ENCODE peak calls at places on chromosomes 7 and 10, in four cellular contexts. I is B cell, Y is osteoblast, J is psoas muscle. B is an unnamed sample.

GRCh38 chr7:92255308-92255707 is 9.5 kb downstream of the ANKIB1 start:
- DNase-seq in Y (peak; percentile 75), I (no peak), J (no peak), B (no peak)

GRCh38 chr10:76911184-76911583 is 726.4 kb downstream of the KCNMA1 start:
- DNase-seq in I (no peak), Y (no peak), J (no peak), B (no peak)

GRCh38 chr7:130944997-130945396 is 211.0 kb upstream of the KLF14 start:
- DNase-seq in Y (no peak), J (no peak), I (no peak), B (no peak)

GRCh38 chr10:73581912-73582311 is 9.2 kb downstream of the USP54 start:
- DNase-seq in Y (no peak), I (no peak), J (no peak), B (no peak)

GRCh38 chr7:1170741-1171501 is 10.9 kb upstream of the ZFAND2A start:
- DNase-seq in Y (no peak), I (no peak), J (no peak), B (no peak)

GRCh38 chr7:4549681-4550080 is 132.4 kb upstream of the FOXK1 start:
- DNase-seq in Y (no peak), I (no peak), J (peak; percentile 71), B (no peak)

GRCh38 chr10:43868362-43868672 is 219.6 kb upstream of the ZNF32 start:
- DNase-seq in Y (no peak), J (no peak), I (no peak), B (no peak)

GRCh38 chr10:77741746-77742145 is 104.1 kb upstream of the KCNMA1 start:
- DNase-seq in I (no peak), J (no peak), Y (peak; percentile 10), B (no peak)

GRCh38 chr10:59098811-59099452 is 77.5 kb upstream of the PHYHIPL start:
- DNase-seq in I (no peak), J (no peak), Y (peak; percentile 8), B (no peak)

GRCh38 chr7:110317699-110318265 is 773.1 kb upstream of the LRRN3 start:
- DNase-seq in I (no peak), J (no peak), Y (no peak), B (no peak)

GRCh38 chr10:85927952-85928677 is 438.5 kb downstream of the GRID1 start:
- DNase-seq in Y (no peak), I (no peak), J (no peak), B (no peak)

GRCh38 chr10:103710490-103710889 is 144.9 kb downstream of the SH3PXD2A start:
- DNase-seq in J (no peak), Y (no peak), I (no peak), B (no peak)

GRCh38 chr10:103709341-103709920 is 145.9 kb downstream of the SH3PXD2A start:
- DNase-seq in Y (peak; percentile 94), I (no peak), J (no peak), B (no peak)

GRCh38 chr10:103712146-103712545 is 143.2 kb downstream of the SH3PXD2A start:
- DNase-seq in I (no peak), J (peak; percentile 23), Y (no peak), B (no peak)

GRCh38 chr10:103712898-103713498 is 142.4 kb downstream of the SH3PXD2A start:
- DNase-seq in J (peak; percentile 87), I (peak; percentile 72), Y (peak; percentile 90), B (peak; percentile 84)

GRCh38 chr10:103711351-103711994 is 143.9 kb downstream of the SH3PXD2A start:
- DNase-seq in I (no peak), Y (peak; percentile 42), J (peak; percentile 26), B (no peak)
- TF ChIP-seq CTCF in I (no peak), Y (peak; percentile 27), J (no peak), B (no peak)

GRCh38 chr7:43753843-43754242 is 4.6 kb upstream of the BLVRA start:
- DNase-seq in Y (no peak), J (no peak), I (no peak), B (no peak)
- TF ChIP-seq CTCF in Y (no peak), J (no peak), I (no peak), B (no peak)

GRCh38 chr10:131240691-131241090 is 70.8 kb downstream of the TCERG1L start:
- DNase-seq in I (no peak), Y (peak; percentile 37), J (no peak), B (no peak)

GRCh38 chr10:131239926-131240325 is 71.6 kb downstream of the TCERG1L start:
- DNase-seq in I (no peak), J (no peak), Y (peak; percentile 53), B (no peak)

GRCh38 chr10:131244836-131245235 is 66.7 kb downstream of the TCERG1L start:
- DNase-seq in Y (peak; percentile 72), J (no peak), I (no peak), B (no peak)

GRCh38 chr10:131243076-131243475 is 68.4 kb downstream of the TCERG1L start:
- DNase-seq in J (no peak), Y (peak; percentile 64), I (no peak), B (no peak)

DNA sequence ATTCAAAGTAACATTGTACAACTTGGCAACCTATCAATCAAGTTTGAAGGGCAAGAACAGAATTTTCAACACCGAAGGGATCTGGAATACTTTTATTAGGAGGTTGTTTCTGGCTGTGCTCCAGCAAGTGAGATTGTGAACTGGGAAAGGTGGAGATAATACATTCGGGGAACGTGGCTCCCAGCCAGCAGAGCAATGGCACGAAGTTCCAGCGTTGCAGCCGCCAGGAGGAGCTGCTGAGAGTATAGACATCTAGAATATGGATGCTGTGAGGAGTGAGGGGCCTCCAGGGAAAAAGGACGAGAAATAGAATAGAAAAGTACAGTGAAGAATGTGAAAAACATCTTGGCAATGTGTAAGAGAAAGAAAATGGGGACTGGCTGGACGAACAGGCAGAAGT is 69.5 kb downstream of the TCERG1L start:
- DNase-seq in I (no peak), J (no peak), Y (peak; percentile 9), B (no peak)
- TF ChIP-seq CTCF in I (peak; percentile 6), J (peak; percentile 17), Y (no peak), B (no peak)

DNA sequence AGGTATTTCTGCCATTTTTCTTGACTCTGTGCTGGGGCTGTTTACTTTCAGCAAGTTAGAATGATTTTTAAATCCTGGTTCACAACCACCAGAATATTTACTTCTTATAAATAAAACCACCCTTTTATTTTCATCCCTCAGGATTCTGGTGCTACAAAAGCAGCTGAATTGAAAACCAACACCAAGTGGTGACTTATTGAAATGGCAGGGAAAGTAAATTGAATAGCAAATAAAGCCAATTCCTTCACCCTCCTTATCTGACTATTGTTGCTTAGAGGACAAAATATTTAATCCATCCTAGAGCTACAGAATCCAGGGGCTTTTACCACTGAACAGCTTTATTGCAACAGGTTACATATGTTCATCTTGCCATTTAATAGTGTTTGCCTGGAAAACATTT is 828.6 kb upstream of the GHITM start:
- DNase-seq in J (no peak), I (no peak), Y (no peak), B (no peak)
- TF ChIP-seq CTCF in J (no peak), I (no peak), Y (no peak), B (no peak)

DNA sequence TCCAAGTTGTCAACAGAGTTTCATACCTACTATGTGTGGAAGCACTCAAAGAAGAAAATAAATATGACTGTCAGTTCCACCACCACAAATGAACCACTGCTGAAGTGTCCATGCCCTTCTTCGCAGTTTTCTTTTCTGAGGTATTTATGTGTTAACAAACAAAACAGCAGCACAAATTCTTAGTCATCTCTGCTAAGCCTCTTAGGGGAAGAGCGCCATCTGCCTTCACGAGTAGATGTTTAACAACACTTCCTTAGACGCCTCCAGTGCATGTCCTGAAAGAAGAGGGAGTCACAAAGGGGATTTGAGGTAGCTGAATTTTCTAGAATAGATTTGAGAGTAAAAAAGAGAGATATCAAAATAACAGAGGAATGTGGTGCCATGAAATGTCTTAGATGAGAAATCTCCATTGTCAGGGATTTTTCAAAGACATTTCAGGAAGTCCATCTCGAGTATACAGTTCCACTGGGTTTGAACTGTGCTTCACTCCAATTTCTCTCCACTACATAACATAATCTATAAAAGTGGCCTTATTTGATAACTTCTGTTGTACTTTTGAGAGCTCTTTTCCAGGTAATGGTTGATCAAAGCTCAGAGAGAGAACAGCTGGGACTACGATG is 775.3 kb upstream of the POM121L12 start:
- DNase-seq in I (no peak), J (no peak), Y (no peak), B (no peak)
- TF ChIP-seq CTCF in I (no peak), J (no peak), Y (no peak), B (no peak)